ENCODE peak calls at places on chromosomes 13 and 19, in seven cellular contexts. One of them, this sample, is unnamed.

GRCh38 chr19:31505596-31505910 is 156.3 kb upstream of the TSHZ3 start:
- DNase-seq in A549: no peak
- DNase-seq in suprapubic skin: peak; percentile 29
- DNase-seq in adrenal gland: no peak
- DNase-seq in IMR-90: no peak
- DNase-seq in K562: no peak
- DNase-seq in body of pancreas: no peak
- DNase-seq in this sample: no peak

GRCh38 chr13:27960362-27961226 is 8.5 kb downstream of the CDX2 start:
- DNase-seq in A549: peak; percentile 87
- DNase-seq in suprapubic skin: no peak
- DNase-seq in adrenal gland: no peak
- DNase-seq in IMR-90: no peak
- DNase-seq in K562: peak; percentile 35
- DNase-seq in body of pancreas: peak; percentile 89
- DNase-seq in this sample: no peak

GRCh38 chr13:33745370-33746324 is 72.3 kb upstream of the RFC3 start:
- DNase-seq in A549: no peak
- DNase-seq in suprapubic skin: no peak
- DNase-seq in adrenal gland: no peak
- DNase-seq in IMR-90: no peak
- DNase-seq in K562: no peak
- DNase-seq in body of pancreas: peak; percentile 51
- DNase-seq in this sample: no peak

GRCh38 chr13:57630661-57631606 is 610 bp upstream of the PCDH17 start:
- DNase-seq in A549: no peak
- DNase-seq in suprapubic skin: no peak
- DNase-seq in adrenal gland: peak; percentile 55
- DNase-seq in IMR-90: no peak
- DNase-seq in K562: no peak
- DNase-seq in body of pancreas: peak; percentile 11
- DNase-seq in this sample: no peak

GRCh38 chr13:30142502-30143211 is 164.7 kb downstream of the KATNAL1 start:
- DNase-seq in A549: peak; percentile 39
- DNase-seq in suprapubic skin: no peak
- DNase-seq in adrenal gland: peak; percentile 67
- DNase-seq in IMR-90: peak; percentile 99
- DNase-seq in K562: no peak
- DNase-seq in body of pancreas: peak; percentile 46
- DNase-seq in this sample: no peak

GRCh38 chr13:30829145-30829544 is 76.9 kb upstream of the MEDAG start:
- DNase-seq in A549: peak; percentile 37
- DNase-seq in suprapubic skin: no peak
- DNase-seq in adrenal gland: no peak
- DNase-seq in IMR-90: peak; percentile 82
- DNase-seq in K562: no peak
- DNase-seq in body of pancreas: no peak
- DNase-seq in this sample: no peak

GRCh38 chr13:42559057-42559456 is 14.9 kb upstream of the TNFSF11 start:
- DNase-seq in A549: no peak
- DNase-seq in suprapubic skin: no peak
- DNase-seq in adrenal gland: no peak
- DNase-seq in IMR-90: no peak
- DNase-seq in K562: no peak
- DNase-seq in body of pancreas: no peak
- DNase-seq in this sample: no peak

GRCh38 chr13:102317593-102317992 is 84.3 kb downstream of the FGF14 start:
- DNase-seq in A549: no peak
- DNase-seq in suprapubic skin: peak; percentile 82
- DNase-seq in adrenal gland: peak; percentile 83
- DNase-seq in IMR-90: peak; percentile 8
- DNase-seq in K562: no peak
- DNase-seq in body of pancreas: peak; percentile 51
- DNase-seq in this sample: peak; percentile 46

GRCh38 chr19:18735752-18736151 is 52.3 kb downstream of the CRTC1 start:
- DNase-seq in A549: no peak
- DNase-seq in suprapubic skin: no peak
- DNase-seq in adrenal gland: peak; percentile 67
- DNase-seq in IMR-90: no peak
- DNase-seq in K562: no peak
- DNase-seq in body of pancreas: no peak
- DNase-seq in this sample: no peak

GRCh38 chr13:33057019-33057785 is 41.0 kb downstream of the KL start:
- DNase-seq in A549: peak; percentile 19
- DNase-seq in suprapubic skin: no peak
- DNase-seq in adrenal gland: no peak
- DNase-seq in IMR-90: peak; percentile 6
- DNase-seq in K562: no peak
- DNase-seq in body of pancreas: no peak
- DNase-seq in this sample: no peak

GRCh38 chr13:62278271-62278670 is 862.6 kb upstream of the PCDH20 start:
- DNase-seq in A549: no peak
- DNase-seq in suprapubic skin: no peak
- DNase-seq in adrenal gland: no peak
- DNase-seq in IMR-90: no peak
- DNase-seq in K562: no peak
- DNase-seq in body of pancreas: no peak
- DNase-seq in this sample: no peak

GRCh38 chr13:110556224-110556606 is 5.3 kb downstream of the RAB20 start:
- DNase-seq in A549: no peak
- DNase-seq in suprapubic skin: no peak
- DNase-seq in adrenal gland: no peak
- DNase-seq in IMR-90: no peak
- DNase-seq in K562: no peak
- DNase-seq in body of pancreas: no peak
- DNase-seq in this sample: no peak

GRCh38 chr13:43698009-43698408 is 88.8 kb downstream of the ENOX1 start:
- DNase-seq in A549: no peak
- DNase-seq in suprapubic skin: no peak
- DNase-seq in adrenal gland: no peak
- DNase-seq in IMR-90: no peak
- DNase-seq in K562: no peak
- DNase-seq in body of pancreas: no peak
- DNase-seq in this sample: no peak

GRCh38 chr13:46184277-46184699 is 2.3 kb upstream of the LCP1 start:
- DNase-seq in A549: peak; percentile 22
- DNase-seq in suprapubic skin: no peak
- DNase-seq in adrenal gland: no peak
- DNase-seq in IMR-90: no peak
- DNase-seq in K562: peak; percentile 50
- DNase-seq in body of pancreas: peak; percentile 39
- DNase-seq in this sample: no peak

GRCh38 chr13:26074706-26075105 is 22.9 kb upstream of the SHISA2 start:
- DNase-seq in A549: peak; percentile 12
- DNase-seq in suprapubic skin: no peak
- DNase-seq in adrenal gland: no peak
- DNase-seq in IMR-90: peak; percentile 14
- DNase-seq in K562: no peak
- DNase-seq in body of pancreas: no peak
- DNase-seq in this sample: no peak

DNA sequence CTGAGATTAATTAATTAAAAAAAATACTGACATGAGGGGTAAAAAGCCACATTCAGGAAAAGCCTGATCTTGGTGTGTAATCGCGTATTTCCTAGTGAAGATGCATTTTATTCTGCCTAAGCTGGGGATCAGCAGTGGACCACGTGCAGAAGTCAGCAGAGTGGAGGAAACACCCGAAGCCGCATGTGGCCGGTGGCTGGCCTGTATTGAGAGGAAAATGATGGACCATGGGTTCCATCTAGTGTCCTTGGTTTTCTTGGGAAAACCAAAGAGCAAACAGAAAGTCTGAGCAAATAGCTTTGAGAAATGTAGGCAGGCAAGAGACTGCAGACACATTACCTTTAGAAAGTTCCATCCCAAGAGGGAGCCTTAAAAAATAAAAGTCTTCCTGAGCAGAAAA is 23.7 kb upstream of the SHISA2 start:
- DNase-seq in A549: no peak
- DNase-seq in suprapubic skin: no peak
- DNase-seq in adrenal gland: no peak
- DNase-seq in IMR-90: no peak
- DNase-seq in K562: no peak
- DNase-seq in body of pancreas: no peak
- DNase-seq in this sample: no peak
- TF ChIP-seq CTCF in A549: no peak
- TF ChIP-seq CTCF in suprapubic skin: no peak
- TF ChIP-seq CTCF in adrenal gland: no peak
- TF ChIP-seq CTCF in IMR-90: no peak
- TF ChIP-seq CTCF in K562: no peak
- TF ChIP-seq CTCF in body of pancreas: no peak
- TF ChIP-seq CTCF in this sample: no peak

DNA sequence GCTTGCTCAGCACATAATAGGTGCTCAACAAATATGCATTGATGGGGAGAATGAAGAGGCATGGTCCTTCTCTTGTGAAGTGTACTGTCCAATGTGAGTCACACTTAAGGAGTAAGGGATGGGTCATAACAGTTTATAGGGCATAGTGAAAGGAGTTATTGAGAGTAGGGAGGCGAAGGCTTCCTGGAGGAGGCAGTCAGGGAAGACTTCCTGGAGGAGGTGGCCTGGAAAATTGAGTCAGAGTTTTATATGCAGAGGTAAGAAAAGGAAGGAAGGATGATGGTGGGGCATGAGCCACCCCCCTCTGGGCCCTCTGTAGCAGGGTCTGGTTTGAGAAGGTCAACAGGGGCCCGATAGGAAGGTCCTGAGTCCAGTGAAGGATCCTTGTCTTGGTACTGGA is 57.0 kb upstream of the ZNF536 start:
- DNase-seq in A549: no peak
- DNase-seq in suprapubic skin: no peak
- DNase-seq in adrenal gland: peak; percentile 23
- DNase-seq in IMR-90: no peak
- DNase-seq in K562: no peak
- DNase-seq in body of pancreas: no peak
- DNase-seq in this sample: no peak
- H3K4me3 ChIP-seq in A549: no peak overlapping the region
- H3K4me3 ChIP-seq in suprapubic skin: no peak overlapping the region
- H3K4me3 ChIP-seq in adrenal gland: no peak overlapping the region
- H3K4me3 ChIP-seq in IMR-90: no peak overlapping the region
- H3K4me3 ChIP-seq in K562: no peak overlapping the region
- H3K4me3 ChIP-seq in body of pancreas: no peak overlapping the region
- H3K4me3 ChIP-seq in this sample: no peak overlapping the region

GRCh38 chr19:1453525-1454371 is 3.8 kb downstream of the APC2 start:
- DNase-seq in A549: peak; percentile 64
- DNase-seq in suprapubic skin: no peak
- DNase-seq in adrenal gland: no peak
- DNase-seq in IMR-90: no peak
- DNase-seq in K562: no peak
- DNase-seq in body of pancreas: peak; percentile 54
- DNase-seq in this sample: no peak

GRCh38 chr19:1455002-1455335 is 5.0 kb downstream of the APC2 start:
- DNase-seq in A549: no peak
- DNase-seq in suprapubic skin: no peak
- DNase-seq in adrenal gland: no peak
- DNase-seq in IMR-90: no peak
- DNase-seq in K562: no peak
- DNase-seq in body of pancreas: no peak
- DNase-seq in this sample: no peak

GRCh38 chr19:1456121-1456900 is 6.4 kb downstream of the APC2 start:
- DNase-seq in A549: no peak
- DNase-seq in suprapubic skin: no peak
- DNase-seq in adrenal gland: no peak
- DNase-seq in IMR-90: no peak
- DNase-seq in K562: no peak
- DNase-seq in body of pancreas: no peak
- DNase-seq in this sample: no peak

GRCh38 chr19:1457031-1457739 is 7.3 kb downstream of the APC2 start:
- DNase-seq in A549: no peak
- DNase-seq in suprapubic skin: no peak
- DNase-seq in adrenal gland: no peak
- DNase-seq in IMR-90: no peak
- DNase-seq in K562: no peak
- DNase-seq in body of pancreas: no peak
- DNase-seq in this sample: no peak

DNA sequence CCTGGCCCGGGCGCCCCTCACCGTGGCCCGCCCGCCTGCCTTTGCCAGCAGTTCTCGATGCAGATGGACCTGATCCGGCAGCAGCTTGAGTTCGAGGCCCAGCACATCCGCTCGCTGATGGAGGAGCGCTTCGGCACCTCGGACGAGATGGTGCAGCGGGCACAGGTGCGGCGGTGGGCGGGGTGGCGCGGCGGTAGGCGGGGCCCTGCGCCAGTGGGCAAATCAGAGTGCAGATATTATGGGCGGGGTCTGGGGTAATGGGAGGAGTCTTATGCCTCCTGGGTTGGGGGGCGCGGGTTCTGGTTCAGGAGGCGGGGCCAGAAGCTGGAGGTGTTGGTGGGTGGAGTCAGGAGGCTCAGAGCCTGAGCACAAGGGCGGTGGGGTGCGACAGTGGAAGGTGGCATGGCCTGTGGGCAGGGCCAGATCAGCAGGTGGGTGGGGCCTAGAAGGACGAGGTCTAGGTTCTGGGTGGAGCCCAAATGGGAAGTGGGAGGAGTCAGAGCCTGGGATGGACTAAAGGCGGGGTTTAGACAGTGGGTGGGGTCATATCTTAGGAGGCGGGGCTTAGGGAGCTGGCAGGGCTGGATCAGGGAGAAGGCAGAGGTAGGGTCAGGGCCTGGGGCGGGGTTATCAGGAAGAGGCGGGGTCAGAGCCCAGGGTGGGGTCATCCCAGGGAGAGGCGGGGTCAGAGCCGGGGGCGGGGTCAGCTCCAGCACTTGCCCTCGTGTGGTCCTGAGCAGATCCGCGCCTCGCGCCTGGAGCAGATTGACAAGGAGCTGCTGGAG is 5.6 kb downstream of the APC2 start:
- DNase-seq in A549: peak; percentile 88
- DNase-seq in suprapubic skin: no peak
- DNase-seq in adrenal gland: peak; percentile 73
- DNase-seq in IMR-90: peak; percentile 30
- DNase-seq in K562: peak; percentile 97
- DNase-seq in body of pancreas: peak; percentile 67
- DNase-seq in this sample: peak; percentile 40
- TF ChIP-seq POLR2A in A549: no peak
- TF ChIP-seq POLR2A in suprapubic skin: no peak
- TF ChIP-seq POLR2A in adrenal gland: no peak
- TF ChIP-seq POLR2A in IMR-90: no peak
- TF ChIP-seq POLR2A in K562: peak; percentile 60
- TF ChIP-seq POLR2A in body of pancreas: no peak
- TF ChIP-seq POLR2A in this sample: no peak

GRCh38 chr13:99314640-99315176 is 7.5 kb upstream of the GPR183 start:
- DNase-seq in A549: no peak
- DNase-seq in suprapubic skin: no peak
- DNase-seq in adrenal gland: no peak
- DNase-seq in IMR-90: peak; percentile 28
- DNase-seq in K562: peak; percentile 18
- DNase-seq in body of pancreas: no peak
- DNase-seq in this sample: no peak

GRCh38 chr13:99313941-99314340 is 6.7 kb upstream of the GPR183 start:
- DNase-seq in A549: no peak
- DNase-seq in suprapubic skin: no peak
- DNase-seq in adrenal gland: no peak
- DNase-seq in IMR-90: no peak
- DNase-seq in K562: no peak
- DNase-seq in body of pancreas: no peak
- DNase-seq in this sample: no peak

GRCh38 chr13:99312493-99312883 is 5.3 kb upstream of the GPR183 start:
- DNase-seq in A549: no peak
- DNase-seq in suprapubic skin: peak; percentile 85
- DNase-seq in adrenal gland: peak; percentile 92
- DNase-seq in IMR-90: peak; percentile 39
- DNase-seq in K562: no peak
- DNase-seq in body of pancreas: peak; percentile 39
- DNase-seq in this sample: peak; percentile 95

GRCh38 chr13:99311748-99312492 is 4.7 kb upstream of the GPR183 start:
- DNase-seq in A549: no peak
- DNase-seq in suprapubic skin: no peak
- DNase-seq in adrenal gland: peak; percentile 69
- DNase-seq in IMR-90: no peak
- DNase-seq in K562: no peak
- DNase-seq in body of pancreas: no peak
- DNase-seq in this sample: no peak

GRCh38 chr13:99313473-99313872 is 6.3 kb upstream of the GPR183 start:
- DNase-seq in A549: no peak
- DNase-seq in suprapubic skin: no peak
- DNase-seq in adrenal gland: no peak
- DNase-seq in IMR-90: no peak
- DNase-seq in K562: no peak
- DNase-seq in body of pancreas: no peak
- DNase-seq in this sample: no peak
- TF ChIP-seq CTCF in A549: no peak
- TF ChIP-seq CTCF in suprapubic skin: no peak
- TF ChIP-seq CTCF in adrenal gland: no peak
- TF ChIP-seq CTCF in IMR-90: no peak
- TF ChIP-seq CTCF in K562: no peak
- TF ChIP-seq CTCF in body of pancreas: no peak
- TF ChIP-seq CTCF in this sample: no peak

This sample was measured in lower leg skin.